ENCODE peak calls at places on chromosomes 3 and 15, in four cellular contexts. N is transverse colon, C is adrenal gland, Y is testis. M is an unnamed sample. For H3K4me1, the result is how much of the 10 kb centered on the place peaks cover.

GRCh38 chr15:90001062-90001682 is at the start of gene ZNF710:
- DNase-seq in N (peak), C (peak), Y (peak), M (peak)

GRCh38 chr3:14547693-14548092 is 7.6 kb upstream of the GRIP2 start:
- DNase-seq in N (no peak), C (no peak), Y (no peak), M (no peak)

GRCh38 chr15:64144192-64144564 is 7.4 kb upstream of the SNX22 start:
- DNase-seq in N (no peak), C (no peak), Y (peak), M (no peak)

GRCh38 chr15:41424809-41425208 is 7.9 kb downstream of the RTF1 start:
- DNase-seq in N (no peak), C (no peak), Y (no peak), M (no peak)

GRCh38 chr3:196684548-196685407 is 27.3 kb downstream of the CEP19 start:
- DNase-seq in N (peak), C (peak), Y (peak), M (peak)

GRCh38 chr15:49830411-49830810 is 209.6 kb downstream of the DTWD1 start:
- DNase-seq in N (no peak), C (no peak), Y (no peak), M (peak)

GRCh38 chr3:42052132-42052866 is 38.9 kb upstream of the TRAK1 start:
- DNase-seq in N (no peak), C (peak), Y (no peak), M (no peak)

GRCh38 chr3:47428585-47429145 is 47.1 kb downstream of the SCAP start:
- DNase-seq in N (no peak), C (no peak), Y (peak), M (no peak)

GRCh38 chr3:4776980-4777581 is 202.2 kb upstream of the BHLHE40 start:
- DNase-seq in N (peak), C (no peak), Y (no peak), M (no peak)

GRCh38 chr3:99400352-99400751 is 238.0 kb upstream of the COL8A1 start:
- DNase-seq in N (no peak), C (no peak), Y (no peak), M (no peak)

GRCh38 chr3:157429703-157430102 is 6.9 kb upstream of the PTX3 start:
- DNase-seq in N (no peak), C (no peak), Y (no peak), M (no peak)

GRCh38 chr3:427128-427527 is 230.6 kb downstream of the CHL1 start:
- DNase-seq in N (no peak), C (no peak), Y (no peak), M (no peak)

GRCh38 chr15:31867536-31868442 is 162.5 kb upstream of the CHRNA7 start:
- DNase-seq in N (peak), C (peak), Y (peak), M (peak)

GRCh38 chr3:126527455-126528211 is 3.7 kb downstream of the CHST13 start:
- DNase-seq in N (no peak), C (no peak), Y (no peak), M (no peak)

GRCh38 chr3:141940204-141940776 is 63.8 kb downstream of the ATP1B3 start:
- DNase-seq in N (peak), C (peak), Y (no peak), M (peak)

GRCh38 chr3:180594631-180595348 is 7.2 kb upstream of the TTC14 start:
- DNase-seq in N (no peak), C (no peak), Y (no peak), M (no peak)

GRCh38 chr3:25137606-25138005 is 290.5 kb upstream of the RARB start:
- DNase-seq in N (no peak), C (no peak), Y (no peak), M (no peak)

GRCh38 chr15:57639306-57639705 is 47.6 kb downstream of the MYZAP start:
- DNase-seq in N (no peak), C (no peak), Y (no peak), M (no peak)

GRCh38 chr3:55467099-55467498 is 20.0 kb downstream of the WNT5A start:
- DNase-seq in N (no peak), C (no peak), Y (no peak), M (no peak)

GRCh38 chr3:9301798-9302197 is 52.4 kb upstream of the SRGAP3 start:
- DNase-seq in N (no peak), C (no peak), Y (no peak), M (no peak)

GRCh38 chr15:44812029-44812517 is 75.7 kb downstream of the TRIM69 start:
- DNase-seq in N (peak), C (no peak), Y (no peak), M (no peak)

GRCh38 chr3:37861540-37862051 is at the start of gene CTDSPL:
- DNase-seq in N (peak), C (peak), Y (peak), M (peak)

GRCh38 chr3:134535186-134535974 is 49.5 kb downstream of the CEP63 start:
- DNase-seq in N (no peak), C (no peak), Y (no peak), M (no peak)

GRCh38 chr3:190566043-190566933 is 52.4 kb downstream of the IL1RAP start:
- DNase-seq in N (peak), C (peak), Y (peak), M (peak)

GRCh38 chr3:189276481-189277190 is 104.9 kb downstream of the TPRG1 start:
- DNase-seq in N (peak), C (no peak), Y (peak), M (no peak)

GRCh38 chr3:113423699-113424098 is 17.6 kb downstream of the CFAP44 start:
- DNase-seq in N (no peak), C (no peak), Y (no peak), M (no peak)

GRCh38 chr3:152508705-152509104 is 240.0 kb downstream of the MBNL1 start:
- DNase-seq in N (no peak), C (no peak), Y (no peak), M (no peak)

GRCh38 chr3:168498194-168498593 is 402.5 kb upstream of the GOLIM4 start:
- DNase-seq in N (no peak), C (no peak), Y (no peak), M (no peak)

GRCh38 chr15:66938114-66938830 is 127.1 kb upstream of the SMAD3 start:
- DNase-seq in N (no peak), C (no peak), Y (no peak), M (no peak)

GRCh38 chr15:94021621-94022320 is 209.6 kb upstream of the MCTP2 start:
- DNase-seq in N (no peak), C (no peak), Y (no peak), M (no peak)

GRCh38 chr3:189167027-189167766 is 4.6 kb upstream of the TPRG1 start:
- DNase-seq in N (peak), C (no peak), Y (no peak), M (peak)

GRCh38 chr15:57736591-57736990 is 30.1 kb downstream of the POLR2M start:
- DNase-seq in N (no peak), C (no peak), Y (no peak), M (no peak)

GRCh38 chr3:127420825-127421224 is 133.0 kb upstream of the PRR20G start:
- DNase-seq in N (no peak), C (no peak), Y (no peak), M (no peak)

GRCh38 chr15:86863226-86863915 is 783.7 kb downstream of the AGBL1 start:
- DNase-seq in N (no peak), C (no peak), Y (no peak), M (no peak)

GRCh38 chr15:96046620-96047240 is 283.8 kb upstream of the NR2F2 start:
- DNase-seq in N (no peak), C (no peak), Y (no peak), M (no peak)

GRCh38 chr3:159761826-159762225 is 226.8 kb upstream of the IL12A start:
- DNase-seq in N (no peak), C (no peak), Y (no peak), M (no peak)

GRCh38 chr3:117695321-117695720 is 985.7 kb downstream of the TUSC7 start:
- DNase-seq in N (no peak), C (no peak), Y (no peak), M (no peak)

GRCh38 chr15:27730878-27731277 is 368.2 kb downstream of the OCA2 start:
- DNase-seq in N (no peak), C (no peak), Y (no peak), M (no peak)

DNA sequence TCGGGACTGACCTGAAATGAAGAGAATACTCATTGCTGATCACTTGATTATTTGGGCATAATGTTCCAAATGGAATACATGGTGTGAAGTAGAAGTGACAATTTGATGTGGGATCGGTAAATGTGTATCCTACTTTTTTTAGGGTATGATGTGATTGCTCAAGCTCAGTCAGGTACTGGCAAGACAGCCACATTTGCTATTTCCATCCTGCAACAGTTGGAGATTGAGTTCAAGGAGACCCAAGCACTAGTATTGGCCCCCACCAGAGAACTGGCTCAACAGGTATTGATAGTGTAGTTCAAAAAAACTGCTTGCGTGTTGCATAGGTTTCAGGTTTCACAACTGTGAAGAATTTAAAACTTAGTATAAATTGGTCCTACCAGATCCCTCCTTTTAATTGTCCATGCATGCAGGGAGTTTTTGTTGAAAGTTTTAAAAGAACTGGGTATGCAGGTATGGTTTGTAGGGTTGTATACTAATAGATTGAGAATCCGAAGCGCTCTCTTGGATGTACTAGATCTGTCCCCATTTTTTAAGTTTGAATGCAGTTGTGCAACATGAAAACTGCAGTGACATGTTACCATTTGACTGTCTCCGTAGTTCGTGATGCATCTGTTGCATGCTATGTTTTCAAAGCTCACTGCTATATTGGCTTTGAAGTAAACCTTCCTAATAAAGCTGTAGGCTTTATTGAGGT is 1.6 kb downstream of the EIF4A2 start:
- DNase-seq in N (no peak), C (no peak), Y (no peak), M (no peak)
- TF ChIP-seq POLR2A in N (no peak), C (no peak), Y (no peak), M (no peak)

GRCh38 chr3:120559228-120560061 is 36.7 kb upstream of the NDUFB4 start:
- DNase-seq in N (peak), C (peak), Y (peak), M (peak)
- TF ChIP-seq CTCF in N (no peak), C (no peak), Y (no peak), M (no peak)

GRCh38 chr15:91992940-91993339 is 139.4 kb downstream of the SLCO3A1 start:
- DNase-seq in N (no peak), C (no peak), Y (no peak), M (no peak)
- H3K4me1 ChIP-seq in N (under half), C (under half), Y (under half), M (under half)

GRCh38 chr3:12830785-12831581 is 10.4 kb downstream of the RPL32 start:
- DNase-seq in N (no peak), C (no peak), Y (no peak), M (no peak)

GRCh38 chr3:12833226-12834161 is 7.9 kb downstream of the RPL32 start:
- DNase-seq in N (no peak), C (no peak), Y (no peak), M (no peak)

GRCh38 chr3:12829886-12830784 is 11.2 kb downstream of the RPL32 start:
- DNase-seq in N (no peak), C (no peak), Y (no peak), M (no peak)

GRCh38 chr3:12831582-12831866 is 9.8 kb downstream of the RPL32 start:
- DNase-seq in N (no peak), C (no peak), Y (no peak), M (no peak)

GRCh38 chr3:12832350-12833225 is 8.8 kb downstream of the RPL32 start:
- DNase-seq in N (no peak), C (no peak), Y (no peak), M (no peak)
- TF ChIP-seq POLR2A in N (no peak), C (no peak), Y (no peak), M (no peak)

DNA sequence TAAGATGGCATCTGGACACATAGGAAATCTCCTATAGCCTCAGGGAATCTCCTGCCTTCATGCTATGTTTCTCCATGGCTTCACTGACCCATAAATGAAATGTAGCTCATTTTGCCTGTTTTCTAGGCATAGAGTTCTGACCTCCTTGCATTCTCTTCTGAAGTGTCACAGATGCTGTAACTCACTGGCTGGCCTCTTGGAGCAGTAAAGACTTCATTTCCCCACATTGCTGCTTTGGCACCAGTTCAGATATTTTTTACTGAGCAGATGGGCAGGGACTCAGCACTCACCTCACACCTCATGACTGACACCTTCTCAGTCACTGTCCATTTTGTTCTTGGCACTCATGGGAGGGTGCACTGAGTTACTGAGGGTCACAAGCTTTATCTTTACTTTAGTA is 286.7 kb upstream of the TGFBR2 start:
- DNase-seq in N (peak), C (no peak), Y (peak), M (peak)
- TF ChIP-seq CTCF in N (peak), C (peak), Y (peak), M (peak)

DNA sequence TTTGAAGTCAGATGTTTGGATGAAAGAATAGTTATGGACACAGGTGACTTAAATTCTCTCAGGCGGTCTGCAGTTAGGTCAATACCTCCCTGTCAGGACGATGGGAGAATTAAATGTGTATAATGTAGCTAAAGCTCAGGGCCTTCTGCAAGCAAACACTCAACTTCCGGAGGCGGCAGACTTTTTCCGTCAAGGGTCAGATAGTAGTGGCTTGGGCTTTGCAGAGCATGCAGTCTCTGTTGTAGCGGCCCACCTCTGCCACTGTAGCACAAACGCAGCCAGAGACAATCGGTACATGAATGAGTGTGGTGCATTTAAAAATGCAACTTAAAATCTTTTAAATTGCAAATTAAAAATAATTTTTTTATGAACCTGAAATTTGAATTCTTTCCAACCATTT is 47.4 kb downstream of the CMTM8 start:
- DNase-seq in N (no peak), C (no peak), Y (no peak), M (no peak)
- H3K4me1 ChIP-seq in N (under half), C (under half), Y (under half), M (under half)

DNA sequence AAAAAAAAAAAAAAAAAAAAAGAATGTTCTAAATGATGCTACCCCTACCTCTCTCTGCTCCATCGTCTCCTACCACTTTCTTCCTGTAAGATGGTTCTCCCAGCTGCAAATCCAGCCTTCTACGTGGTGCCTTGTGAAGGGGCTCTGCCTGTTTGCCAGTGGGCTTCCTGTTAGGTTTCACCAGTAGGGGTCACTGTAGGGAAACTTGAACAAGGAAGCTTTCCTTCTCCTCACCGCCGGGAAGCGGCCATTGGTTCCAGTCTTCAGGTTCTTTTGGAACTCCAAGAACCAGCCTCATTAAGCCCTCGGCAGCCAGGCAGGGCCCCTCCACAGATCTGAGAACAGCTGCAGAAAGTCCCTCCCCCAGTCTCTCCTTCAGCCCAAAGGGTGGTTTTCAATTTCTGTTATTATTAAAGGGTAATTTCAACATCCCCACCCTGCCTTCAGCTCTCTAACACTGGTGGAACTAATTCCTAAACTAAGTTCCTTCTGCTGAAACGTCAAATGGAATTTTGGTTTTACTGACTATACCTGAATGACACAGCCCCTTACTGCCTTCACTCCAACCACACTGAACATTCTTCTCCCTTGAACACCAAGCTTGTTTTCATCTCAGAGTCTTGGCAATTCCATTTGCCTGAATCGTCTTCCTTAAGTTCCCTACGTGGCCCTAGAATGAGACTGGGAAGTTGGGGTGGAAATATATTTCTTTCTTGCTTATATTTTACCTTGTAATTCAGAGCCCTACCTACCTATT is 13.5 kb downstream of the MCCC1 start:
- DNase-seq in N (no peak), C (no peak), Y (peak), M (no peak)
- TF ChIP-seq POLR2A in N (no peak), C (no peak), Y (no peak), M (no peak)

GRCh38 chr3:72265661-72266370 is 480.9 kb upstream of the PROK2 start:
- DNase-seq in N (no peak), C (no peak), Y (no peak), M (no peak)

GRCh38 chr3:72262707-72263106 is 477.8 kb upstream of the PROK2 start:
- DNase-seq in N (no peak), C (no peak), Y (no peak), M (no peak)

GRCh38 chr3:72261566-72262564 is 476.9 kb upstream of the PROK2 start:
- DNase-seq in N (no peak), C (no peak), Y (no peak), M (no peak)

GRCh38 chr3:72263223-72264015 is 478.5 kb upstream of the PROK2 start:
- DNase-seq in N (no peak), C (no peak), Y (no peak), M (no peak)

GRCh38 chr3:72265250-72265649 is 480.3 kb upstream of the PROK2 start:
- DNase-seq in N (no peak), C (no peak), Y (no peak), M (no peak)
- TF ChIP-seq CTCF in N (peak), C (no peak), Y (peak), M (no peak)

GRCh38 chr3:135966875-135967274 is 1.3 kb downstream of the PPP2R3A start:
- DNase-seq in N (no peak), C (no peak), Y (no peak), M (no peak)
- H3K4me1 ChIP-seq in N (under half), C (under half), Y (under half), M (under half)